ENCODE peak calls at places on chromosomes 4 and X, in eight cellular contexts. K is endothelial cell of umbilical vein; Q is aorta; S is GM23248; T is CD8-positive, alpha-beta T cell; A is AG10803; F is heart left ventricle; R is RWPE2. B is an unnamed sample.

GRCh38 chr4:140048419-140049022 is 105.5 kb downstream of the MAML3 start:
- DNase-seq in K (peak), Q (no peak), S (no peak), T (no peak), A (no peak), F (no peak), R (no peak), B (no peak)

GRCh38 chr4:156158747-156159146 is 205.1 kb upstream of the CTSO start:
- DNase-seq in K (no peak), Q (no peak), S (no peak), T (no peak), A (no peak), F (no peak), R (no peak), B (no peak)

GRCh38 chr4:47219586-47219985 is 188.2 kb downstream of the GABRB1 start:
- DNase-seq in K (no peak), Q (no peak), S (no peak), T (no peak), A (no peak), F (no peak), R (no peak), B (no peak)

GRCh38 chrX:41382699-41383645 is 49.0 kb downstream of the DDX3X start:
- DNase-seq in K (no peak), Q (no peak), S (peak), T (no peak), A (peak), F (no peak), R (no peak), B (no peak)

GRCh38 chr4:76485450-76485849 is 50.4 kb downstream of the SHROOM3 start:
- DNase-seq in K (no peak), Q (no peak), S (no peak), T (no peak), A (no peak), F (no peak), R (no peak), B (no peak)

GRCh38 chr4:7823416-7823824 is 116.2 kb downstream of the AFAP1 start:
- DNase-seq in K (peak), Q (peak), S (peak), T (no peak), A (peak), F (peak), R (no peak), B (no peak)

GRCh38 chrX:107565916-107566602 is 62.3 kb upstream of the PRPS1 start:
- DNase-seq in K (peak), Q (no peak), S (peak), T (no peak), A (peak), F (no peak), R (no peak), B (no peak)

GRCh38 chr4:82898322-82899243 is 2.0 kb upstream of the THAP9 start:
- DNase-seq in K (peak), Q (peak), S (peak), T (no peak), A (peak), F (no peak), R (no peak), B (no peak)

GRCh38 chrX:24607616-24608015 is 39.5 kb downstream of the PCYT1B start:
- DNase-seq in K (no peak), Q (no peak), S (no peak), T (no peak), A (no peak), F (no peak), R (no peak), B (no peak)

GRCh38 chr4:22190855-22191254 is 242.3 kb upstream of the KCNIP4 start:
- DNase-seq in K (no peak), Q (no peak), S (peak), T (no peak), A (peak), F (no peak), R (peak), B (no peak)

GRCh38 chrX:86012188-86012587 is 35.2 kb downstream of the CHM start:
- DNase-seq in K (no peak), Q (no peak), S (no peak), T (no peak), A (no peak), F (no peak), R (no peak), B (no peak)

GRCh38 chr4:13368262-13368661 is 115.9 kb downstream of the RAB28 start:
- DNase-seq in K (no peak), Q (no peak), S (no peak), T (no peak), A (peak), F (no peak), R (no peak), B (no peak)

GRCh38 chr4:156999175-156999517 is 27.5 kb upstream of the PDGFC start:
- DNase-seq in K (peak), Q (no peak), S (peak), T (no peak), A (peak), F (peak), R (peak), B (no peak)

GRCh38 chr4:149140841-149141240 is 674.8 kb downstream of the IQCM start:
- DNase-seq in K (no peak), Q (no peak), S (no peak), T (no peak), A (no peak), F (no peak), R (no peak), B (no peak)

GRCh38 chr4:1033840-1034551 is 22.6 kb downstream of the FGFRL1 start:
- DNase-seq in K (peak), Q (peak), S (peak), T (no peak), A (peak), F (peak), R (no peak), B (no peak)

GRCh38 chrX:545488-545887 is 85.1 kb upstream of the SHOX start:
- DNase-seq in K (no peak), Q (no peak), S (no peak), T (no peak), A (peak), F (no peak), R (no peak), B (no peak)

GRCh38 chr4:761086-761485 is 55.5 kb downstream of the PCGF3 start:
- DNase-seq in K (no peak), Q (no peak), S (no peak), T (no peak), A (no peak), F (no peak), R (no peak), B (no peak)

GRCh38 chrX:34584781-34585180 is 72.3 kb downstream of the TMEM47 start:
- DNase-seq in K (peak), Q (no peak), S (no peak), T (no peak), A (no peak), F (no peak), R (no peak), B (no peak)

GRCh38 chr4:3256230-3257124 is 7.5 kb downstream of the MSANTD1 start:
- DNase-seq in K (no peak), Q (peak), S (no peak), T (no peak), A (no peak), F (no peak), R (peak), B (no peak)

GRCh38 chrX:151899622-151900021 is 13.1 kb upstream of the MAGEA4 start:
- DNase-seq in K (no peak), Q (no peak), S (peak), T (no peak), A (peak), F (no peak), R (no peak), B (no peak)

GRCh38 chrX:9873952-9874351 is 87.7 kb downstream of the SHROOM2 start:
- DNase-seq in K (peak), Q (no peak), S (peak), T (peak), A (no peak), F (no peak), R (no peak), B (no peak)

GRCh38 chrX:149003863-149004660 is 501.0 kb downstream of the IDS start:
- DNase-seq in K (no peak), Q (no peak), S (no peak), T (no peak), A (peak), F (no peak), R (no peak), B (no peak)

GRCh38 chr4:144338148-144338547 is 197.6 kb upstream of the GYPA start:
- DNase-seq in K (no peak), Q (no peak), S (no peak), T (no peak), A (no peak), F (no peak), R (no peak), B (no peak)

GRCh38 chrX:123698979-123699378 is 33.9 kb downstream of the THOC2 start:
- DNase-seq in K (peak), Q (no peak), S (no peak), T (no peak), A (peak), F (no peak), R (no peak), B (no peak)

GRCh38 chr4:40299704-40300336 is 35.3 kb upstream of the CHRNA9 start:
- DNase-seq in K (no peak), Q (no peak), S (peak), T (no peak), A (no peak), F (no peak), R (no peak), B (no peak)

GRCh38 chr4:78207951-78208350 is 150.8 kb downstream of the FRAS1 start:
- DNase-seq in K (no peak), Q (no peak), S (no peak), T (no peak), A (no peak), F (no peak), R (no peak), B (no peak)

GRCh38 chr4:16969696-16970135 is 71.3 kb upstream of the LDB2 start:
- DNase-seq in K (peak), Q (peak), S (peak), T (no peak), A (peak), F (no peak), R (no peak), B (no peak)

GRCh38 chrX:67558267-67558666 is 14.4 kb downstream of the AR start:
- DNase-seq in K (peak), Q (no peak), S (no peak), T (no peak), A (no peak), F (no peak), R (no peak), B (no peak)

GRCh38 chr4:103626296-103626695 is 93.5 kb downstream of the TACR3 start:
- DNase-seq in K (no peak), Q (no peak), S (no peak), T (no peak), A (no peak), F (no peak), R (no peak), B (no peak)

GRCh38 chr4:116702949-116703348 is 382.4 kb downstream of the TRAM1L1 start:
- DNase-seq in K (peak), Q (no peak), S (no peak), T (no peak), A (no peak), F (no peak), R (no peak), B (no peak)

DNA sequence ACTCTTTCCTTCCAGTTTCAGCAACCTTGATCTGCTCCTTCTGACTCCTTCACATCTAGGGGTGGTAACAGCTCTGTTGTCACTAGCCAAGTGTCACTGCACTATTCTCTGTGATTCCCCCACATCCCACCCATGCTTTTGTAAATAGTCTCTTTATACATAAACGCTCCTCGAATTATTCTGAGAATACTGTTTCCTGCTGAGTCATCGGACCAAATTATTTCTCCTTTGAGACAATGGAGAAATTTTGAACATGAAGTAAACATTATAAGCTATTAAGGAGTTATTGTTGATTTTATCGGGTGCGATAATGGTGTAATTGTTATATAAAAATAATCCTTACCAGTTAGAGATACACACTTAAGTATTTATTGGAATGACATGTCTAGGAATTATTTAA is 245.1 kb upstream of the RPS6KA3 start:
- DNase-seq in K (peak), Q (no peak), S (no peak), T (no peak), A (no peak), F (no peak), R (no peak), B (no peak)
- H3K4me3 ChIP-seq in K (no peak), Q (no peak), S (no peak), T (no peak), A (no peak), F (no peak), R (no peak), B (no peak)

DNA sequence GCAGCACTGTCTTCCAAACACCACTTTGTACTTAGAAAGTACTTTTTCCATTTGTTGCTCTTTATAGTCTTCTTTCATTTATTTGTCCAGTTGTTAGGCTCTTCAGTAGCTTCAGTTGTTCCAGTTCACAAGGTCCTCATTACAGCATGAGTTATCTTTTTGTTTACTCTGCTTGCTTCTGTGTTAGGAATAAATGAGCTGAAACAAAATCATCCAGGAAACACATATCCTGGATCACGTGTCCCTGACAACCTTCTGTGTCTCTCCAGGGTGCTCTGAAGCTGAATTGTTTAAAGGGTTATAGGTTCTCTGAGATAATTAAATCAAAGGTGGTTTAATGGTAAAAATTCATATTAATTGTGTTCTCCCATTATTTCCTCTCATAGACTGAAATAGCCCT is 19.9 kb upstream of the KLHL8 start:
- DNase-seq in K (peak), Q (no peak), S (peak), T (no peak), A (no peak), F (no peak), R (no peak), B (no peak)
- H3K4me3 ChIP-seq in K (no peak), Q (no peak), S (no peak), T (no peak), A (no peak), F (no peak), R (no peak), B (no peak)

GRCh38 chrX:12139934-12140611 is 1.8 kb downstream of the FRMPD4 start:
- DNase-seq in K (no peak), Q (no peak), S (no peak), T (no peak), A (peak), F (no peak), R (no peak), B (no peak)

GRCh38 chrX:12142661-12143060 is 4.4 kb downstream of the FRMPD4 start:
- DNase-seq in K (no peak), Q (no peak), S (no peak), T (no peak), A (no peak), F (no peak), R (no peak), B (no peak)

GRCh38 chrX:12137982-12138365 is 299 bp upstream of the FRMPD4 start:
- DNase-seq in K (no peak), Q (no peak), S (no peak), T (no peak), A (no peak), F (no peak), R (no peak), B (no peak)

GRCh38 chrX:12141511-12141910 is 3.2 kb downstream of the FRMPD4 start:
- DNase-seq in K (no peak), Q (no peak), S (no peak), T (no peak), A (no peak), F (no peak), R (no peak), B (no peak)

DNA sequence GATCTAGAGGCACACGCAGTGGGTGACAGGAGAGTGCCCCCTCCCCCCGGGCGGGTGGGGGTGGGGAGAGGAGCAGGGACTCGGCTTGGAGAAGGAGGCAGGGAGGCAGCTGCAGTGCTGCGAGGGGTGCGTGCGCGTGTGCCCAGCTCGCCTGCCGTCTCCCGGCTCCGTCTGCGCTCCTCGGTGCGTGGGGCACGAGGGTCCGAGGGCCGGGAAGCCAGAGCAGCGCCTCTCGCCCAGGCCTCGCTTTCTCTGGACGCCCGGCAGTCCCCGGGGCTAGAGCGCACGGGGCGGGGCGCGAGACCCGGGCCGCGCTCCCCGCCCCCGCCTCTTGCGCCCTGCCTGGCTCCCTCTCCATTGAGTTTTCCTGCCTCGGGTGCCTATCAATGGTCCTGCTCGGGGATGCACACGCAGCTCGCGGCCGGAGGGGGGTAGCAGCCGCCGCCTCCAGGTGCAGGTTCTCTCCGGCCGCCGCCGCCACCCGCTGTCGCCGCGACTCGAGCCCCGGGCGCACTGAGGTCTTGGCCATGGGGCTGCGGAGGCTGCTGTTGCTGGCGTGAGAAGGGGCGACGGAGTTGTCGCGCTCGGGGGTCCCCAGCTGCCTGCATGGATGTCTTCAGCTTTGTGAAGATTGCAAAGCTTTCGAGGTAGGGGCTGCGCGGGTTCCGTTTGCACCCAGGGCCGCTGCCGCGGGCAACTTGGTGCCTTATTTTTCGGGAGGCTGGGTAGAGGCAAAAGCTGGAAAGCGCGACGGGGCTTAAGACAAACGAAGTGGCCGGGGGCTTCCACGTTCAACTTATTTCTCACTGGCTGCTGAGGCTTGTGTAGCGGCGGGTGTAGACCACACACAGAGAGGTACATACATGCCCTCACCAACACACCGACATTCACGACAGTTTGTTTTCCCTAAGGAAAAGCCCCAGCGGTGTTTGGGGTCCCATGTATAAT is at the start of gene FRMPD4:
- DNase-seq in K (no peak), Q (no peak), S (no peak), T (no peak), A (peak), F (no peak), R (no peak), B (no peak)
- H3K4me3 ChIP-seq in K (no peak), Q (no peak), S (no peak), T (no peak), A (peak), F (peak), R (peak), B (no peak)

GRCh38 chrX:71251456-71251973 is 2.4 kb downstream of the ZMYM3 start:
- DNase-seq in K (no peak), Q (peak), S (no peak), T (no peak), A (no peak), F (no peak), R (no peak), B (no peak)

GRCh38 chrX:71253253-71254091 is 468 bp downstream of the ZMYM3 start:
- DNase-seq in K (peak), Q (peak), S (peak), T (peak), A (peak), F (peak), R (no peak), B (no peak)

GRCh38 chrX:71254092-71254941 is at the start of gene ZMYM3:
- DNase-seq in K (peak), Q (peak), S (peak), T (peak), A (peak), F (peak), R (peak), B (peak)

GRCh38 chrX:71250856-71251255 is 3.1 kb downstream of the ZMYM3 start:
- DNase-seq in K (no peak), Q (no peak), S (no peak), T (no peak), A (no peak), F (no peak), R (no peak), B (no peak)

GRCh38 chrX:71252221-71252620 is 1.7 kb downstream of the ZMYM3 start:
- DNase-seq in K (no peak), Q (no peak), S (no peak), T (no peak), A (no peak), F (no peak), R (no peak), B (no peak)
- H3K4me3 ChIP-seq in K (no peak), Q (no peak), S (no peak), T (no peak), A (peak), F (no peak), R (no peak), B (no peak)

GRCh38 chr4:54230479-54231418 is 1.7 kb downstream of the PDGFRA start:
- DNase-seq in K (no peak), Q (peak), S (peak), T (no peak), A (peak), F (no peak), R (peak), B (no peak)

GRCh38 chr4:54231419-54232150 is 2.5 kb downstream of the PDGFRA start:
- DNase-seq in K (no peak), Q (peak), S (peak), T (no peak), A (peak), F (peak), R (peak), B (no peak)

GRCh38 chr4:54233697-54234496 is 4.8 kb downstream of the PDGFRA start:
- DNase-seq in K (peak), Q (peak), S (peak), T (peak), A (peak), F (peak), R (no peak), B (peak)

GRCh38 chr4:54233128-54233696 is 4.1 kb downstream of the PDGFRA start:
- DNase-seq in K (peak), Q (peak), S (peak), T (peak), A (peak), F (peak), R (peak), B (peak)

GRCh38 chr4:54232151-54232688 is 3.1 kb downstream of the PDGFRA start:
- DNase-seq in K (no peak), Q (peak), S (peak), T (no peak), A (peak), F (no peak), R (peak), B (no peak)
- H3K4me3 ChIP-seq in K (no peak), Q (peak), S (peak), T (no peak), A (peak), F (peak), R (no peak), B (no peak)

B was measured in GM12864.